ENCODE peak calls at places on chromosomes 11 and 22, in nine cellular contexts. N is heart left ventricle, Q is IMR-90, I is suprapubic skin, C is tibial nerve, J is transverse colon, S is esophagus squamous epithelium, F is breast epithelium, Z is lower leg skin. X is an unnamed sample.

GRCh38 chr22:28799125-28799833 is 1.1 kb downstream of the XBP1 start:
- DNase-seq in N (no peak), Q (peak), I (peak), C (peak), J (peak), S (no peak), F (no peak), Z (peak), X (peak)

GRCh38 chr22:23742505-23743264 is 8.2 kb downstream of the ZNF70 start:
- DNase-seq in N (peak), Q (no peak), I (no peak), C (no peak), J (no peak), S (no peak), F (no peak), Z (no peak), X (no peak)

GRCh38 chr11:12285106-12285505 is 92.3 kb upstream of the PARVA start:
- DNase-seq in N (no peak), Q (peak), I (no peak), C (peak), J (no peak), S (no peak), F (no peak), Z (peak), X (no peak)

GRCh38 chr11:63769044-63769718 is 606 bp upstream of the ZFTA start:
- DNase-seq in N (peak), Q (no peak), I (peak), C (no peak), J (peak), S (no peak), F (no peak), Z (no peak), X (peak)

GRCh38 chr11:125364085-125364822 is 131.8 kb downstream of the FEZ1 start:
- DNase-seq in N (no peak), Q (peak), I (no peak), C (no peak), J (no peak), S (no peak), F (no peak), Z (no peak), X (no peak)

GRCh38 chr11:129366737-129367597 is 8.7 kb upstream of the BARX2 start:
- DNase-seq in N (no peak), Q (no peak), I (no peak), C (no peak), J (no peak), S (no peak), F (no peak), Z (no peak), X (no peak)

GRCh38 chr11:113446938-113447337 is 28.3 kb downstream of the DRD2 start:
- DNase-seq in N (no peak), Q (no peak), I (no peak), C (no peak), J (no peak), S (no peak), F (no peak), Z (peak), X (no peak)

GRCh38 chr11:93198221-93198650 is 445 bp upstream of the SLC36A4 start:
- DNase-seq in N (no peak), Q (peak), I (no peak), C (no peak), J (no peak), S (no peak), F (no peak), Z (no peak), X (peak)

GRCh38 chr22:27129266-27129665 is 471.9 kb downstream of the MIAT start:
- DNase-seq in N (no peak), Q (peak), I (no peak), C (no peak), J (no peak), S (no peak), F (no peak), Z (no peak), X (no peak)

GRCh38 chr11:100586346-100587101 is 100.6 kb upstream of the ARHGAP42 start:
- DNase-seq in N (no peak), Q (no peak), I (no peak), C (no peak), J (no peak), S (no peak), F (no peak), Z (no peak), X (no peak)

GRCh38 chr11:131504199-131504949 is 134.0 kb downstream of the NTM start:
- DNase-seq in N (no peak), Q (no peak), I (no peak), C (no peak), J (no peak), S (no peak), F (no peak), Z (no peak), X (no peak)

GRCh38 chr11:13760115-13760514 is 91.6 kb downstream of the FAR1 start:
- DNase-seq in N (no peak), Q (peak), I (no peak), C (no peak), J (no peak), S (no peak), F (no peak), Z (no peak), X (no peak)

GRCh38 chr11:5938603-5938965 is 3.5 kb upstream of the OR56A3 start:
- DNase-seq in N (no peak), Q (no peak), I (no peak), C (no peak), J (no peak), S (no peak), F (no peak), Z (no peak), X (no peak)

GRCh38 chr11:312092-312816 is 1.6 kb upstream of the IFITM1 start:
- DNase-seq in N (no peak), Q (no peak), I (no peak), C (no peak), J (no peak), S (no peak), F (no peak), Z (no peak), X (no peak)

GRCh38 chr11:6404341-6405038 is 14.2 kb downstream of the SMPD1 start:
- DNase-seq in N (no peak), Q (peak), I (no peak), C (no peak), J (no peak), S (no peak), F (no peak), Z (no peak), X (no peak)

GRCh38 chr11:35330924-35331323 is 88.4 kb downstream of the SLC1A2 start:
- DNase-seq in N (no peak), Q (no peak), I (no peak), C (no peak), J (no peak), S (no peak), F (no peak), Z (no peak), X (no peak)

GRCh38 chr11:128686745-128687177 is 7.1 kb upstream of the FLI1 start:
- DNase-seq in N (peak), Q (peak), I (no peak), C (no peak), J (peak), S (no peak), F (no peak), Z (no peak), X (no peak)

GRCh38 chr11:41982975-41983374 is 523.5 kb upstream of the LRRC4C start:
- DNase-seq in N (no peak), Q (no peak), I (no peak), C (no peak), J (no peak), S (no peak), F (no peak), Z (no peak), X (no peak)

GRCh38 chr11:120054753-120055045 is 83.2 kb downstream of the TRIM29 start:
- DNase-seq in N (no peak), Q (no peak), I (peak), C (no peak), J (no peak), S (no peak), F (no peak), Z (no peak), X (no peak)

GRCh38 chr22:19253143-19253542 is 38.4 kb downstream of the CLTCL1 start:
- DNase-seq in N (no peak), Q (no peak), I (no peak), C (no peak), J (no peak), S (no peak), F (no peak), Z (no peak), X (no peak)

GRCh38 chr11:48341466-48341865 is 16.7 kb downstream of the OR4C3 start:
- DNase-seq in N (no peak), Q (no peak), I (no peak), C (no peak), J (no peak), S (no peak), F (no peak), Z (no peak), X (no peak)

GRCh38 chr11:77411717-77412441 is 62.0 kb downstream of the PAK1 start:
- DNase-seq in N (peak), Q (peak), I (peak), C (peak), J (peak), S (peak), F (peak), Z (peak), X (peak)

GRCh38 chr22:29165336-29166060 is 40.2 kb upstream of the EMID1 start:
- DNase-seq in N (no peak), Q (no peak), I (peak), C (no peak), J (no peak), S (no peak), F (no peak), Z (no peak), X (peak)

GRCh38 chr22:50260434-50260800 is 1.1 kb downstream of the MAPK12 start:
- DNase-seq in N (no peak), Q (no peak), I (no peak), C (no peak), J (no peak), S (no peak), F (no peak), Z (no peak), X (no peak)

GRCh38 chr22:50262460-50262911 is 1.0 kb upstream of the MAPK12 start:
- DNase-seq in N (no peak), Q (no peak), I (no peak), C (no peak), J (no peak), S (no peak), F (no peak), Z (no peak), X (peak)

GRCh38 chr22:50261615-50262459 is at the start of gene MAPK12:
- DNase-seq in N (peak), Q (no peak), I (no peak), C (no peak), J (no peak), S (no peak), F (no peak), Z (no peak), X (no peak)

GRCh38 chr22:50259302-50259701 is 2.2 kb downstream of the MAPK12 start:
- DNase-seq in N (no peak), Q (no peak), I (no peak), C (no peak), J (no peak), S (no peak), F (no peak), Z (no peak), X (no peak)

GRCh38 chr22:50260801-50261614 is 475 bp downstream of the MAPK12 start:
- DNase-seq in N (no peak), Q (peak), I (no peak), C (no peak), J (no peak), S (no peak), F (no peak), Z (no peak), X (peak)
- TF ChIP-seq POLR2A in N (no peak), Q (no peak), I (no peak), C (no peak), J (no peak), S (no peak), F (no peak), Z (no peak), X (no peak)

GRCh38 chr11:73186294-73186850 is 31.7 kb upstream of the P2RY2 start:
- DNase-seq in N (no peak), Q (no peak), I (no peak), C (no peak), J (no peak), S (no peak), F (no peak), Z (no peak), X (no peak)

GRCh38 chr11:73187854-73188253 is 30.2 kb upstream of the P2RY2 start:
- DNase-seq in N (no peak), Q (no peak), I (no peak), C (no peak), J (no peak), S (no peak), F (peak), Z (no peak), X (no peak)

GRCh38 chr11:73186886-73187285 is 31.2 kb upstream of the P2RY2 start:
- DNase-seq in N (no peak), Q (no peak), I (no peak), C (no peak), J (no peak), S (no peak), F (peak), Z (no peak), X (no peak)

GRCh38 chr11:73184953-73185671 is 33.0 kb upstream of the P2RY2 start:
- DNase-seq in N (peak), Q (peak), I (peak), C (peak), J (peak), S (no peak), F (peak), Z (peak), X (peak)

DNA sequence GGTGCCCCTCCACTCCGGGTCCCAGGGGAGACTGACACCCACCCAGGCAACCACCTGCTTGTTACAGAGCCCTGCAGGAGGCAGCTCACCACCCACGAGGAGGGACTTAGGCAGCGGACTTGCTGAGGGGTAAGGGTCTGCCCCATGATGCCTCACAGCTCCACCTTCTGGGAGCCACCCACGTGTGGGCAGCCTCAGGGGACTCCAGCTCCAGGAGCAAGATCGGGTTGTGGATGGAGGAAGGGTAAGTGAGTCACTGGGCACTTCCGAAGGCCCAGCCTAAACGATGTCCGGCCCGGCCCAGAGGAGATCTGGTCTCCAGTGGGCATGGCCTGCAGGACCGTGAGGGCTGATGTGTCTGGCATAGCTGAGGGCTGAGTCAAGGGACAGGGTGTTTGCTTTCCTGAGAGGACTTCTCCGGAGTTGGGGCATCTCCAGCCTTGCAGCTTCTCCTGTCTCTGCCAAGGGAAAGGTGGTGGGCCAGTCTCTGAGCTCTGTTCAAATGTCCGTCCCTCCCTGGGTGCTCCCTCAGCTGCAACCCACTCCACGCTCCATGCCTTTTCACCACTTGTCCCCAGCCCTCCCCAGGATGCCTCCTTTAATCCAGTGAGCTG is 32.3 kb upstream of the P2RY2 start:
- DNase-seq in N (no peak), Q (peak), I (no peak), C (no peak), J (no peak), S (no peak), F (peak), Z (no peak), X (no peak)
- TF ChIP-seq POLR2A in N (no peak), Q (no peak), I (no peak), C (no peak), J (no peak), S (no peak), F (no peak), Z (no peak), X (no peak)

GRCh38 chr11:83156996-83157754 is at the start of gene PCF11:
- DNase-seq in N (no peak), Q (no peak), I (no peak), C (no peak), J (no peak), S (no peak), F (no peak), Z (no peak), X (no peak)

GRCh38 chr11:83158965-83159900 is 2.3 kb downstream of the PCF11 start:
- DNase-seq in N (no peak), Q (no peak), I (no peak), C (no peak), J (no peak), S (no peak), F (no peak), Z (no peak), X (peak)

GRCh38 chr11:83157755-83158473 is 983 bp downstream of the PCF11 start:
- DNase-seq in N (peak), Q (peak), I (peak), C (peak), J (peak), S (no peak), F (peak), Z (peak), X (peak)

GRCh38 chr11:83158474-83158786 is 1.5 kb downstream of the PCF11 start:
- DNase-seq in N (no peak), Q (no peak), I (no peak), C (no peak), J (no peak), S (no peak), F (no peak), Z (no peak), X (peak)

GRCh38 chr11:83156150-83156995 is 558 bp upstream of the PCF11 start:
- DNase-seq in N (peak), Q (peak), I (peak), C (peak), J (peak), S (peak), F (peak), Z (peak), X (peak)
- TF ChIP-seq POLR2A in N (peak), Q (no peak), I (peak), C (peak), J (no peak), S (no peak), F (peak), Z (peak), X (no peak)

DNA sequence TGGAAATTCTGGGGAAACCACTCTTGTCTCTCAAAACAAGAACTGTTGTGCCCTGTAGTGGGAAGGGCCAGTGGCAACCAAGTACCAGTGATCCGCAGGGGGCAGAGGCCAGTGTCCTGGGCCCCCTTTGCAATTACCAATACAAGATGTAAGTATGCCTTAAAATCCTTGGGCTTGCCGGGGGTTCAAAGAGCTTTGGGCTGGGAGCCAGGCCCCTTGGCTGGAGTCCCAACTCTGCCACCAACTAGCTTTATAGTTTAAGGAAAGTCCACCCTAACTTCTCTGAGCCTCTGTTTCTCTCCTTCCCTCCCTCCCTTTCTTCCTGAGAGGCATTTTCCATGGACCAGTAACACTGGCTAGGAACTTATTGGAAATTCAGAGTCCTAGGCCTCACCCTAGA is 15.5 kb downstream of the CLMP start:
- DNase-seq in N (no peak), Q (no peak), I (no peak), C (no peak), J (peak), S (no peak), F (no peak), Z (no peak), X (no peak)
- TF ChIP-seq POLR2A in N (no peak), Q (no peak), I (no peak), C (no peak), J (no peak), S (no peak), F (no peak), Z (no peak), X (no peak)

DNA sequence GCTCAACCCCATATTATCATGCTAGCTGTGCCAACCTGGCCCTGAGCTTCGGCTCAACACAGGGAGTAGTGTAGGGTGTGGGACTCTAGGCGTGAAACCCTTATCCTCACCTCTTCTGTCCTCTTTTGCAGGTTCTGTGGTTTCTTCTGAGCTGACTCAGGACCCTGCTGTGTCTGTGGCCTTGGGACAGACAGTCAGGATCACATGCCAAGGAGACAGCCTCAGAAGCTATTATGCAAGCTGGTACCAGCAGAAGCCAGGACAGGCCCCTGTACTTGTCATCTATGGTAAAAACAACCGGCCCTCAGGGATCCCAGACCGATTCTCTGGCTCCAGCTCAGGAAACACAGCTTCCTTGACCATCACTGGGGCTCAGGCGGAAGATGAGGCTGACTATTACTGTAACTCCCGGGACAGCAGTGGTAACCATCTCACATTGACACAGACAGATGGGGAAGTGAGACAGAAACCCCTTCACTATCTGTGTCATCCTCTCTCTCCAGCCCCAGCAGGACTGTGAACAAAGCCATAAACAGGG is 76.4 kb downstream of the GGTLC2 start:
- DNase-seq in N (no peak), Q (no peak), I (no peak), C (no peak), J (peak), S (no peak), F (no peak), Z (no peak), X (no peak)
- TF ChIP-seq POLR2A in N (no peak), Q (no peak), I (no peak), C (no peak), J (no peak), S (no peak), F (no peak), Z (no peak), X (peak)

DNA sequence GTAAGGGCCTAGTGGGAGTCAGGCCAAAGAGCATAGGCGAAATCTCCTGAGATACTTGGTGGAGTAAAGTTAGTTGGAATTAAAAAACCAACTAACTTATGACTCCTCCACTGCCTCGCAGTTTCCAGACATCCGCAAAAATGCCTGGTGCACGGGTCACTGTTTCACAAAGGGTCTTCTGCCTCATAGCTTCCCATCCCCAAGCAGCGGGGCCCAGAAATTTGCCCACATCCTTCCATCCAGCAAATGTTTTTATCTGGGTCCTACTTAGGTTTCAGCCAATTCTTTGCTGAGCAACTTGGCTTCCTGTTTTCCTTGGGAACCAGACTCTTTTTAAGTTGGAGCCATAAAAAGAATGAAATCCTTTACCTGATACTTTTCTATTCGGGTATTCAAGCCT is 36.3 kb downstream of the FZD4 start:
- DNase-seq in N (no peak), Q (no peak), I (no peak), C (no peak), J (no peak), S (no peak), F (no peak), Z (no peak), X (no peak)
- TF ChIP-seq POLR2A in N (no peak), Q (no peak), I (no peak), C (no peak), J (no peak), S (no peak), F (no peak), Z (no peak), X (no peak)

GRCh38 chr11:44707094-44707493 is 19.7 kb upstream of the TSPAN18 start:
- DNase-seq in N (no peak), Q (no peak), I (no peak), C (no peak), J (no peak), S (no peak), F (no peak), Z (no peak), X (no peak)
- TF ChIP-seq POLR2A in N (no peak), Q (no peak), I (no peak), C (no peak), J (no peak), S (no peak), F (no peak), Z (no peak), X (no peak)

GRCh38 chr22:39524089-39524752 is 3.9 kb downstream of the ATF4 start:
- DNase-seq in N (no peak), Q (no peak), I (no peak), C (no peak), J (no peak), S (no peak), F (no peak), Z (no peak), X (no peak)
- TF ChIP-seq POLR2A in N (no peak), Q (no peak), I (no peak), C (no peak), J (no peak), S (no peak), F (no peak), Z (no peak), X (peak)

GRCh38 chr11:86797133-86797532 is 3.2 kb upstream of the PRSS23 start:
- DNase-seq in N (no peak), Q (no peak), I (no peak), C (no peak), J (no peak), S (no peak), F (no peak), Z (no peak), X (no peak)
- TF ChIP-seq POLR2A in N (no peak), Q (no peak), I (no peak), C (no peak), J (no peak), S (no peak), F (no peak), Z (no peak), X (no peak)